ENCODE peak calls at places on chromosomes 5 and 9, in seven cellular contexts. O is endodermal cell; D is cardiac fibroblast; N is Calu3; S is ovary; X is CD4-positive, alpha-beta T cell; V is epithelial cell of esophagus. Z is an unnamed sample.

GRCh38 chr5:172807766-172808311 is 26.2 kb upstream of the ERGIC1 start:
- DNase-seq in O (peak; percentile 44), X (no peak), S (no peak), V (peak; percentile 32), D (no peak), N (no peak), Z (no peak)

GRCh38 chr9:37415011-37415719 is 7.3 kb upstream of the GRHPR start:
- DNase-seq in X (peak; percentile 68), O (peak; percentile 92), S (peak; percentile 69), D (peak; percentile 81), V (peak; percentile 76), N (peak; percentile 60), Z (peak; percentile 25)

GRCh38 chr9:129462360-129462759 is 158.5 kb downstream of the C9orf50 start:
- DNase-seq in D (no peak), V (peak; percentile 29), N (no peak), X (no peak), S (no peak), O (no peak), Z (no peak)

GRCh38 chr5:97751556-97751955 is 568.5 kb upstream of the RIOK2 start:
- DNase-seq in O (no peak), S (no peak), V (no peak), N (no peak), D (no peak), X (no peak), Z (no peak)

GRCh38 chr5:97131139-97131710 is 11.2 kb downstream of the LIX1 start:
- DNase-seq in N (no peak), V (no peak), X (no peak), D (peak; percentile 25), S (no peak), O (no peak), Z (no peak)

GRCh38 chr5:178667685-178668084 is 40.8 kb upstream of the CLK4 start:
- DNase-seq in D (no peak), X (no peak), N (no peak), S (no peak), O (peak; percentile 57), V (no peak), Z (no peak)

GRCh38 chr9:95580812-95581761 is 64.3 kb upstream of the PTCH1 start:
- DNase-seq in V (no peak), X (no peak), S (no peak), D (no peak), O (peak; percentile 40), N (no peak), Z (no peak)

GRCh38 chr9:106587021-106587420 is 275.9 kb upstream of the ZNF462 start:
- DNase-seq in S (no peak), N (no peak), D (no peak), O (no peak), X (no peak), V (peak; percentile 85), Z (no peak)

GRCh38 chr9:13279284-13280162 is at the start of gene MPDZ:
- DNase-seq in X (no peak), D (peak; percentile 68), O (peak; percentile 88), S (peak; percentile 86), N (no peak), V (peak; percentile 64), Z (no peak)

DNA sequence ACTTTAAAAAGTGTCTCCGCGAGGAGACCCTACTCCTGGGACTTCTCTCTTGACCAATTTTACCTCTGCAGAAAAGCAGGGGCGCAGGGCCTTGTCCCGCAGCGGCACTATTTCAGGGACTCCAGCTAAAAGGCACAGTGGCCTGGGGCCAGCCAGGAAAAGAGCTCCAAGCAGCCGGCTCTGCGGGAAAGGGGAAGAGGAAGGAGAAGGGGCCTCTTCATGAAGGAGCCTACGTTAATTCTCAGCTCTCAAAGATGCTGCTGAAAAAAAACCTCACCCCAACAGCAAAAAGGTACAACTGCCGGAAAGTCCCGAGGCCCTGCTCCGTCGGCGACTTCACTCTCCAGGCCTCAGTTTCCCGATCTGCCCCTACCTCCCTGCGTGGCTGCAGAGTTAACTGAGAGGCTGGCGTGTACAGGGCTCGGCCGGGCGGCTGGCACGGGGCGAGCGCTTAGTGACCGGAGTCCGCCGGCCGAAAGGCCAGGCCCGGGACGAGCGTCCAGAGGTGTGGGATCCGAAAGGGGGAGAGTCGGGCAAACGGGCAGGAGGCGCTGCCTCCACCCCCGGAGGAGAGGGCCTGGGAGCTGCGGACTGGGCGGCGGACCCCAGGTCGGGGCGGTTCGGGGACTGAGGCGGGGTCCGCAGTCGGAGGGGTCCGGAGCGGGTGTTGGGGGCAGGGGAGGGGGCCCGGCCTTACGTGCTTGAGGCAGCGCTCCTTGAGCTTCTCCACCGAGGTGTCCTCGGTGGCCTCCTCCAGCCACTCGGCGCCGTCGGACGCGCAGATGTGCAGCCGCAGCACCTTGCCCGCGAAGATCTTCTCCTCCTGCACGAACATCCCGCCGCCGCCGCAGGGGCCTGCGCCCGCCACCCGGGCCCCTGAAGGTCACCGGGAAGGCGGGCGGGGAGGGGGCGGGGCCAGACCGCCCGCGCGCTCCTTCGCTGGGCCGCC is 571 bp downstream of the UBAC1 start:
- DNase-seq in N (no peak), X (no peak), D (peak; percentile 17), O (peak; percentile 73), V (no peak), S (no peak), Z (no peak)
- TF ChIP-seq CTCF in N (no peak), X (no peak), D (no peak), O (no peak), V (no peak), S (no peak), Z (no peak)

DNA sequence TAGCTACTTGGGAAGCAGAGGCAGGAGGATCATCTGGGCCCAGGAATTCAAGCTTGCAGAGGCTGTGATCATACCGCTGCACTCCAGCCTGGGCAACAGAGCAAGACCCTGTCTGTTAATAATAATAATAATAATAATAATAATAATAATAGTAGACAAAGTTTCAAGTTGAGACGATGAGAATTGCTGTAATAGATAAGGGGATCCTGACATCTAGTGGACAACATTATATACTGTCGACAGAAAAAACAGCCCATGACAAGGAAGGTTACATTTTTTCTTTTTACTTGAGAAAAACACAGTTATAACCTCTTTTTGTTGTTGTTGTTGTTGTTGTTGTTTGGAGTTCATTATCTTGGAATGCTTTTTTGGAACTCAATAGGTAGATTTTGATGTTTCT is 35.3 kb downstream of the NDFIP1 start:
- DNase-seq in D (peak; percentile 68), X (no peak), O (no peak), V (peak; percentile 55), N (no peak), S (no peak), Z (no peak)
- TF ChIP-seq CTCF in D (peak; percentile 43), X (peak; percentile 71), O (peak; percentile 79), V (peak; percentile 38), N (peak; percentile 49), S (no peak), Z (peak; percentile 39)

GRCh38 chr9:74577956-74578355 is 80.8 kb downstream of the RORB start:
- DNase-seq in O (no peak), X (no peak), N (no peak), V (peak; percentile 17), S (no peak), D (peak; percentile 5), Z (no peak)
- TF ChIP-seq CTCF in O (peak; percentile 69), X (no peak), N (peak; percentile 30), V (peak; percentile 47), S (no peak), D (peak; percentile 38), Z (peak; percentile 47)

GRCh38 chr5:148524721-148525120 is 129.6 kb downstream of the HTR4 start:
- DNase-seq in D (no peak), S (no peak), N (no peak), O (no peak), X (no peak), V (no peak), Z (no peak)

GRCh38 chr5:148523139-148523538 is 131.2 kb downstream of the HTR4 start:
- DNase-seq in S (no peak), N (peak; percentile 4), D (no peak), V (no peak), X (no peak), O (peak; percentile 63), Z (no peak)
- TF ChIP-seq CTCF in S (no peak), N (no peak), D (no peak), V (no peak), X (no peak), O (peak; percentile 63), Z (no peak)